ENCODE peak calls at places on chromosomes 4 and X, in four cellular contexts. X is transverse colon, N is KBM-7, M is NCI-H2081 treated with DMSO at 0.1 percent for 48 hours. K is an unnamed sample.

GRCh38 chr4:184750926-184751584 is 17.2 kb upstream of the CENPU start:
- DNase-seq in N (no peak), M (no peak), X (no peak), K (no peak)

GRCh38 chrX:131068945-131069719 is 11.0 kb downstream of the ARHGAP36 start:
- DNase-seq in M (no peak), N (peak), X (no peak), K (no peak)

GRCh38 chr4:25928956-25929336 is 14.9 kb downstream of the SMIM20 start:
- DNase-seq in N (no peak), M (no peak), X (no peak), K (no peak)

GRCh38 chr4:188400456-188400855 is 261.2 kb downstream of the TRIML1 start:
- DNase-seq in N (no peak), M (no peak), X (no peak), K (no peak)

GRCh38 chrX:9873952-9874351 is 87.7 kb downstream of the SHROOM2 start:
- DNase-seq in M (no peak), X (peak), N (peak), K (peak)

GRCh38 chr4:145619639-145619996 is 433 bp downstream of the MMAA start:
- DNase-seq in X (peak), N (no peak), M (peak), K (peak)

GRCh38 chr4:11698033-11698432 is 269.3 kb upstream of the HS3ST1 start:
- DNase-seq in N (no peak), X (no peak), M (no peak), K (peak)

GRCh38 chrX:11899091-11899490 is 141.1 kb downstream of the MSL3 start:
- DNase-seq in X (no peak), N (no peak), M (no peak), K (no peak)

GRCh38 chrX:125681507-125681906 is 361.8 kb downstream of the TEX13C start:
- DNase-seq in X (no peak), N (no peak), M (no peak), K (no peak)

GRCh38 chrX:119541188-119541587 is 24.0 kb downstream of the STEEP1 start:
- DNase-seq in N (no peak), X (no peak), M (no peak), K (no peak)

GRCh38 chr4:93199492-93199891 is 629.1 kb upstream of the ATOH1 start:
- DNase-seq in X (no peak), M (peak), N (peak), K (no peak)

GRCh38 chrX:131723646-131724045 is 179.8 kb downstream of the OR13H1 start:
- DNase-seq in M (no peak), N (no peak), X (no peak), K (no peak)

GRCh38 chrX:102546818-102547493 is 30.4 kb upstream of the TMSB15A start:
- DNase-seq in M (no peak), X (no peak), N (no peak), K (no peak)

GRCh38 chrX:82648062-82648461 is 860.0 kb upstream of the POU3F4 start:
- DNase-seq in X (no peak), N (no peak), M (no peak), K (no peak)

GRCh38 chr4:173934201-173934600 is 349.3 kb downstream of the FBXO8 start:
- DNase-seq in M (no peak), N (no peak), X (no peak), K (no peak)

GRCh38 chr4:8595237-8596087 is 2.9 kb downstream of the CPZ start:
- DNase-seq in M (no peak), N (no peak), X (peak), K (no peak)

GRCh38 chrX:16175329-16175728 is 8.0 kb downstream of the MAGEB17 start:
- DNase-seq in N (no peak), M (no peak), X (no peak), K (no peak)

GRCh38 chr4:41532880-41533279 is 5.1 kb upstream of the LIMCH1 start:
- DNase-seq in M (no peak), N (no peak), X (no peak), K (no peak)

GRCh38 chr4:3308691-3309090 is 15.9 kb downstream of the RGS12 start:
- DNase-seq in X (no peak), M (no peak), N (no peak), K (no peak)

GRCh38 chr4:27149541-27150212 is 289.0 kb downstream of the STIM2 start:
- DNase-seq in X (no peak), M (no peak), N (no peak), K (no peak)

GRCh38 chrX:15834051-15834450 is 20.6 kb downstream of the AP1S2 start:
- DNase-seq in X (no peak), M (no peak), N (peak), K (no peak)

GRCh38 chr4:3823496-3824341 is 57.5 kb downstream of the ADRA2C start:
- DNase-seq in X (no peak), N (no peak), M (no peak), K (no peak)

GRCh38 chrX:7603387-7603786 is 239.6 kb upstream of the VCX start:
- DNase-seq in M (no peak), X (no peak), N (no peak), K (no peak)

GRCh38 chrX:84611843-84612636 is 109.8 kb upstream of the HDX start:
- DNase-seq in X (no peak), N (no peak), M (no peak), K (no peak)

GRCh38 chrX:136170109-136170800 is 22.9 kb downstream of the FHL1 start:
- DNase-seq in M (no peak), N (no peak), X (no peak), K (no peak)

GRCh38 chrX:140971385-140971784 is 31.0 kb upstream of the SPANXB1 start:
- DNase-seq in N (no peak), X (no peak), M (no peak), K (no peak)

GRCh38 chrX:3962511-3963350 is 249.3 kb upstream of the PRKX start:
- DNase-seq in N (peak), M (no peak), X (no peak), K (no peak)

GRCh38 chr4:168720396-168720795 is 223.5 kb downstream of the PALLD start:
- DNase-seq in M (no peak), N (no peak), X (no peak), K (no peak)

GRCh38 chrX:152915541-152916241 is 17.8 kb downstream of the ZNF185 start:
- DNase-seq in N (peak), M (no peak), X (no peak), K (no peak)

GRCh38 chrX:101206471-101206870 is 13.1 kb upstream of the DRP2 start:
- DNase-seq in X (no peak), M (no peak), N (peak), K (no peak)

GRCh38 chrX:10577863-10578262 is 42.5 kb downstream of the MID1 start:
- DNase-seq in M (no peak), X (no peak), N (peak), K (no peak)

GRCh38 chr4:140249351-140249750 is 95.4 kb upstream of the MAML3 start:
- DNase-seq in X (no peak), N (peak), M (no peak), K (no peak)

GRCh38 chr4:106306561-106306960 is 9.4 kb downstream of the TBCK start:
- DNase-seq in M (no peak), X (no peak), N (no peak), K (no peak)

GRCh38 chr4:108833041-108833440 is 70.2 kb upstream of the ETNPPL start:
- DNase-seq in X (no peak), N (no peak), M (no peak), K (no peak)

GRCh38 chr4:96946552-96946951 is 1106.7 kb downstream of the PDHA2 start:
- DNase-seq in N (no peak), M (no peak), X (no peak), K (no peak)

GRCh38 chr4:90904018-90904417 is 776.8 kb downstream of the CCSER1 start:
- DNase-seq in M (no peak), X (no peak), N (no peak), K (no peak)

GRCh38 chr4:168486961-168487820 is 6.9 kb upstream of the DDX60L start:
- DNase-seq in X (no peak), M (no peak), N (no peak), K (no peak)